ENCODE peak calls at places on chromosomes 4 and X, in four cellular contexts. D is mammary epithelial cell, U is ovary, Y is astrocyte. X is an unnamed sample. For H3K27me3, the result is how much of the 10 kb centered on the place peaks cover.

GRCh38 chr4:152485726-152486276 is 50.1 kb downstream of the FBXW7 start:
- DNase-seq in D (peak), U (no peak), Y (peak), X (peak)

GRCh38 chrX:120015145-120016067 is 62.1 kb downstream of the RHOXF2B start:
- DNase-seq in D (no peak), U (peak), Y (no peak), X (no peak)

GRCh38 chr4:182582245-182582644 is 334.9 kb downstream of the DCTD start:
- DNase-seq in D (peak), U (no peak), Y (no peak), X (no peak)

GRCh38 chrX:14028473-14028872 is 1.2 kb downstream of the GEMIN8 start:
- DNase-seq in D (no peak), U (no peak), Y (no peak), X (no peak)

GRCh38 chrX:125395626-125396025 is 76.0 kb downstream of the TEX13C start:
- DNase-seq in D (no peak), U (no peak), Y (no peak), X (no peak)

GRCh38 chrX:26373829-26374228 is 157.9 kb downstream of the MAGEB5 start:
- DNase-seq in D (no peak), U (no peak), Y (no peak), X (no peak)

GRCh38 chr4:80033581-80033980 is 39.4 kb downstream of the ANTXR2 start:
- DNase-seq in D (no peak), U (no peak), Y (no peak), X (no peak)

GRCh38 chr4:123555500-123556273 is 159.1 kb downstream of the SPRY1 start:
- DNase-seq in D (peak), U (peak), Y (peak), X (no peak)

GRCh38 chr4:117971406-117971805 is 62.9 kb upstream of the NDST3 start:
- DNase-seq in D (no peak), U (no peak), Y (peak), X (no peak)

GRCh38 chrX:45142185-45142584 is 58.5 kb downstream of the DIPK2B start:
- DNase-seq in D (no peak), U (no peak), Y (no peak), X (no peak)

GRCh38 chr4:72031868-72032619 is at the start of gene NPFFR2:
- DNase-seq in D (peak), U (no peak), Y (peak), X (peak)

GRCh38 chrX:44891642-44892041 is 18.7 kb downstream of the KDM6A start:
- DNase-seq in D (no peak), U (no peak), Y (no peak), X (no peak)

GRCh38 chr4:77804471-77804870 is 14.7 kb downstream of the CNOT6L start:
- DNase-seq in D (no peak), U (no peak), Y (peak), X (no peak)

GRCh38 chr4:82661601-82662000 is 99.8 kb upstream of the TMEM150C start:
- DNase-seq in D (no peak), U (no peak), Y (no peak), X (no peak)

GRCh38 chr4:997375-998071 is 4.3 kb upstream of the SLC26A1 start:
- DNase-seq in D (no peak), U (peak), Y (no peak), X (no peak)

GRCh38 chrX:45513042-45513441 is 312.4 kb upstream of the DIPK2B start:
- DNase-seq in D (no peak), U (no peak), Y (no peak), X (no peak)

GRCh38 chr4:70722199-70722791 is 531 bp downstream of the RUFY3 start:
- DNase-seq in D (no peak), U (peak), Y (peak), X (no peak)

GRCh38 chr4:106422766-106423165 is 54.2 kb upstream of the GIMD1 start:
- DNase-seq in D (no peak), U (no peak), Y (no peak), X (no peak)

GRCh38 chrX:82648062-82648461 is 860.0 kb upstream of the POU3F4 start:
- DNase-seq in D (peak), U (no peak), Y (no peak), X (no peak)

GRCh38 chr4:22987861-22988260 is 295.1 kb downstream of the GBA3 start:
- DNase-seq in D (peak), U (no peak), Y (peak), X (peak)

GRCh38 chr4:147518846-147519767 is 38.2 kb downstream of the EDNRA start:
- DNase-seq in D (peak), U (peak), Y (peak), X (peak)

GRCh38 chrX:82734140-82734539 is 774.0 kb upstream of the POU3F4 start:
- DNase-seq in D (no peak), U (no peak), Y (no peak), X (no peak)

GRCh38 chr4:71366776-71367175 is 28.0 kb downstream of the SLC4A4 start:
- DNase-seq in D (no peak), U (no peak), Y (no peak), X (no peak)

GRCh38 chrX:155613927-155614559 is 1.3 kb upstream of the TMLHE start:
- DNase-seq in D (no peak), U (no peak), Y (no peak), X (no peak)

GRCh38 chr4:73345399-73345975 is 58.6 kb upstream of the ALB start:
- DNase-seq in D (no peak), U (no peak), Y (no peak), X (peak)
- H3K4me3 ChIP-seq in D (no peak), U (no peak), Y (no peak), X (no peak)

DNA sequence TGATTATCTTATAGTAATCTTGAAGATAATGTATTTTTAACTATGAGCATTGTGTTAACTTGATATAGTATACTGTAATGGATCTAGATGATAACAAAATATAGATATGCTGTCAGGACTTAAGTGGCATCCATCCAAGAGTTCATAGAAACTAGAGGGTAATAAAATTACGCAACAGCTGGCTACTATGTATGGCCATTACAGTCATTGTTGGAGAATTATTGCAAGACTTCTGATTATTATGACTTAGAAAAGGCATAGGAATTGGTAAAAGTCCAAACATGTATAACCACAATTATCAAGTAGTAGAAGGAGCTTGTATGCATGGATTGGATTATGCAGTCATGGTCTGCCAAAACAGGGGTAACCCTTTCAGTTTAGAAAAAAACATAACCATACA is 9.5 kb downstream of the OGT start:
- DNase-seq in D (peak), U (no peak), Y (peak), X (no peak)
- H3K27me3 ChIP-seq in D (under half), U (under half), Y (under half), X (under half)

GRCh38 chr4:173507471-173508385 is 22.3 kb downstream of the HAND2 start:
- DNase-seq in D (no peak), U (no peak), Y (no peak), X (no peak)
- H3K4me3 ChIP-seq in D (no peak), U (no peak), Y (no peak), X (no peak)

DNA sequence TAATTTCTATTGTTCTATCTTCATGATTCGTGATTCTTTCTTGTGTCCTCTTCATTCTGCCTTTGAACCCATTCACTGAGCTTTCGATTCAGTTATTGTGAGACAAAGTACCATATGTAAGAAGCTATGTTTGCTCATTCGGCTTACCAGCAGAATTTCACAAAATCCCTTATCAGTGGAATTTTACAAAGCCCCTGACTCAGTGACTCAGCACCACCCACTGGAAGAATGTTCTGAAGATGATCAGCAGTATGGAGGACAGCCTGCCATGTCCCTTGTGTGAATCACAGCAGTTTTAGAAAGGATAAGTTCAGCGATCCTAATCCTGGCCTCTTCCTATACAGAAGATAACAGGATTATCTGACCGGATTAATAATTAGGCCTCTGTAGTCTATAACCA is 5.8 kb upstream of the UXT start:
- DNase-seq in D (no peak), U (no peak), Y (peak), X (no peak)
- H3K27me3 ChIP-seq in D (under half), U (under half), Y (under half), X (under half)